ENCODE peak calls at places on chromosomes 3 and 15, in eight cellular contexts. J is cardiac muscle cell, D is NT2/D1, W is neural progenitor cell, V is psoas muscle, M is ovary, F is upper lobe of right lung, X is GM23248. C is an unnamed sample. For H3K4me1, the result is how much of the 10 kb centered on the place peaks cover.

GRCh38 chr15:39645138-39645975 is 64.5 kb downstream of the THBS1 start:
- DNase-seq in J (peak), D (no peak), W (no peak), V (no peak), M (no peak), F (no peak), X (no peak), C (no peak)

GRCh38 chr3:191728186-191728585 is 267.2 kb downstream of the PYDC2 start:
- DNase-seq in J (no peak), D (no peak), W (no peak), V (no peak), M (no peak), F (no peak), X (no peak), C (no peak)

GRCh38 chr3:172520332-172520831 is 2.8 kb downstream of the TNFSF10 start:
- DNase-seq in J (no peak), D (no peak), W (no peak), V (no peak), M (no peak), F (no peak), X (peak), C (no peak)

GRCh38 chr3:68103811-68104210 is 449.4 kb upstream of the SUCLG2 start:
- DNase-seq in J (no peak), D (no peak), W (no peak), V (no peak), M (no peak), F (no peak), X (no peak), C (no peak)

GRCh38 chr15:101499863-101500713 is 10.6 kb upstream of the PCSK6 start:
- DNase-seq in J (no peak), D (no peak), W (no peak), V (peak), M (no peak), F (no peak), X (peak), C (no peak)

GRCh38 chr15:64070965-64071851 is 22.4 kb downstream of the CIAO2A start:
- DNase-seq in J (no peak), D (no peak), W (no peak), V (peak), M (peak), F (no peak), X (peak), C (no peak)

GRCh38 chr3:906739-907138 is 186.1 kb upstream of the CNTN6 start:
- DNase-seq in J (no peak), D (no peak), W (no peak), V (no peak), M (no peak), F (no peak), X (no peak), C (no peak)

GRCh38 chr15:57436961-57437360 is 60.7 kb downstream of the CGNL1 start:
- DNase-seq in J (no peak), D (no peak), W (no peak), V (no peak), M (no peak), F (no peak), X (no peak), C (no peak)

GRCh38 chr3:152404976-152405375 is 136.2 kb downstream of the MBNL1 start:
- DNase-seq in J (no peak), D (no peak), W (no peak), V (no peak), M (no peak), F (no peak), X (no peak), C (no peak)

GRCh38 chr3:89179355-89179997 is 72.1 kb downstream of the EPHA3 start:
- DNase-seq in J (no peak), D (no peak), W (peak), V (no peak), M (no peak), F (no peak), X (no peak), C (no peak)

GRCh38 chr15:95247068-95247984 is 1016.0 kb downstream of the MCTP2 start:
- DNase-seq in J (no peak), D (no peak), W (no peak), V (no peak), M (no peak), F (no peak), X (peak), C (no peak)

GRCh38 chr3:152471814-152472605 is 203.3 kb downstream of the MBNL1 start:
- DNase-seq in J (peak), D (peak), W (peak), V (peak), M (peak), F (no peak), X (peak), C (peak)

GRCh38 chr3:86991482-86991815 is 500 bp upstream of the VGLL3 start:
- DNase-seq in J (no peak), D (no peak), W (no peak), V (no peak), M (no peak), F (no peak), X (peak), C (no peak)

GRCh38 chr3:86995537-86995936 is 4.6 kb upstream of the VGLL3 start:
- DNase-seq in J (no peak), D (no peak), W (no peak), V (no peak), M (no peak), F (no peak), X (peak), C (no peak)

GRCh38 chr3:86991840-86992430 is 986 bp upstream of the VGLL3 start:
- DNase-seq in J (no peak), D (no peak), W (no peak), V (no peak), M (no peak), F (no peak), X (peak), C (no peak)

GRCh38 chr3:86996261-86996955 is 5.5 kb upstream of the VGLL3 start:
- DNase-seq in J (no peak), D (no peak), W (no peak), V (no peak), M (no peak), F (no peak), X (peak), C (no peak)

DNA sequence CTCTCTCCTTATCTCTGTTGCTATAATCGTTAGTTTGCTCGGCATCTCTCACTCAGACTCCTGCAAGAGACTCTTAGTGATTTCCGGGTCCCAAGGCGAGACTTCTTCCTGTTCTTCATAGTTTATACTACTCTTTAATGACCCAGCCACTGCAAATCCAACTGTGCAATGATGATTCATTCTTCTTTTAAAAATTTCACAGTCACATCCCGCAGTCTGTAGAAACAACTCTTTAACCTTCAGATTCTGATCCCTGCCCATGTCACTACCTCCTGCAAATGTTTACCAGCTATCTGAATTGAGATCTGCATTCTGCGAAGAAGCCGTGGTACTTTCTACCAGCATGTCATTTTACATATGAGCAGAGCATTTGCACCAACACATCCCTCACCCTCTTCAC is 2.8 kb upstream of the VGLL3 start:
- DNase-seq in J (no peak), D (no peak), W (no peak), V (no peak), M (no peak), F (no peak), X (peak), C (no peak)
- H3K4me1 ChIP-seq in J (under half), D (under half), W (under half), V (under half), M (under half), F (under half), X (half or more), C (under half)

GRCh38 chr15:88637436-88637835 is 1.4 kb upstream of the ISG20 start:
- DNase-seq in J (no peak), D (no peak), W (no peak), V (peak), M (no peak), F (no peak), X (no peak), C (no peak)
- H3K4me3 ChIP-seq in J (no peak), D (no peak), W (no peak), V (no peak), M (no peak), F (no peak), X (no peak), C (no peak)

GRCh38 chr3:15288331-15288726 is 44.1 kb downstream of the SH3BP5 start:
- DNase-seq in J (no peak), D (no peak), W (no peak), V (no peak), M (no peak), F (no peak), X (no peak), C (no peak)
- H3K4me1 ChIP-seq in J (under half), D (under half), W (under half), V (under half), M (under half), F (half or more), X (under half), C (under half)

GRCh38 chr3:13894812-13895154 is 14.9 kb upstream of the WNT7A start:
- DNase-seq in J (no peak), D (no peak), W (no peak), V (no peak), M (no peak), F (no peak), X (no peak), C (peak)

GRCh38 chr3:13894096-13894811 is 14.4 kb upstream of the WNT7A start:
- DNase-seq in J (no peak), D (no peak), W (peak), V (no peak), M (no peak), F (no peak), X (no peak), C (peak)

GRCh38 chr3:13892304-13892703 is 12.4 kb upstream of the WNT7A start:
- DNase-seq in J (no peak), D (no peak), W (no peak), V (no peak), M (no peak), F (no peak), X (no peak), C (no peak)

GRCh38 chr3:13895155-13896105 is 15.6 kb upstream of the WNT7A start:
- DNase-seq in J (peak), D (peak), W (peak), V (peak), M (peak), F (peak), X (peak), C (peak)

GRCh38 chr3:13896473-13897154 is 16.7 kb upstream of the WNT7A start:
- DNase-seq in J (peak), D (peak), W (peak), V (no peak), M (peak), F (no peak), X (peak), C (peak)
- H3K4me3 ChIP-seq in J (no peak), D (no peak), W (peak), V (peak), M (peak), F (peak), X (peak), C (no peak)

DNA sequence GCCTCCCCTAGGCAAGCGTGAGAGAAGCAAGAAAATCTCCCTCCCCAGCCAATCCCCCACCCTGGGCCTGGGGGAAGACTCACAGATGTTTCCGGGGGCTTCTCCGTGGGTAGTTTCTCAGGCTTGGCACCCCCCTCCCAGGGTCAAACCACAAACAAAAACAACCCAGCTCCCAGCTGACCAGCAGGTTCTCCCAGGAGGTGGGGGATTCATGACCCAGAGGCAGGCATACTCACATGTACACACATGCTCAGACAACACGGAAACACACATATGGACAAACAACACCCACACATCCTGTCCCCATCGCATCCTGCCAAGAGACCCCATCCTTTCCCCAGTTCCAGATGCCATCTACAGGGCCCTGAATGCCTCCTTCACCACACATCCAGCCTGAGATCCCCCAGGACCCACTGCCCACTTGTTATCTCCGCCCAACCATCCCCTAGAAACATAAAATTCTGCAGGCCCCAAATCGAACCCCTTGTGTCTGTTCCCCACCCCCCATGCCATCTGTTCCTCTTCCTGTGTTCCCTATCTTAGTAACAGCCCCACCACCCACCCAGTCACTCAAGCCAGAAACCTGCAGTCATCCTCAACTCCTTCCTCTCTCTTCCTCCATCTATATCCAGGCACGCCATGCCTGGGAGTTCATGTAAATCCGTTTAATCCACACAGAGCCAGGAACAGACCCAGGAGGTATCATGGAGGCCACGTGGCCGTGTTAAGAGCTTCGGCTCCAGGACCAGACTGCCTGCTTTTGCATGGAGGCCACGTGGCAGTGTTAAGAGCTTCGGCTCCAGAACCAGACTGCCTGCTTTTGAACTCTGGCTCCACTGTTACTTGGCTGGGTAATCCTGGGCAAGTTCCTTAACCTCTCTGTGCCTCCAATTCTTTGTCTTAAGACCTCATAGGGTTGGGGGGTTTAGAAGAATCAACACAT is 5.0 kb downstream of the CSRNP1 start:
- DNase-seq in J (no peak), D (no peak), W (no peak), V (no peak), M (peak), F (no peak), X (peak), C (no peak)
- H3K4me1 ChIP-seq in J (half or more), D (under half), W (under half), V (half or more), M (under half), F (half or more), X (half or more), C (half or more)